ENCODE peak calls at places on chromosomes 6 and 20, in nine cellular contexts. P is NCI-H146; C is hepatocyte; J is neuronal stem cell; E is AG09319; T is Ammon's horn; Z is left lobe of liver; H is activated gamma-delta T cell treated with anti-CD3 and anti-CD28 coated beads, Interleukin-2, amount 50 U/mL, for 16 hours; L is central memory CD4-positive, alpha-beta T cell. M is an unnamed sample.

GRCh38 chr6:146741609-146742008 is 142.8 kb downstream of the ADGB start:
- DNase-seq in J (no peak), P (no peak), H (no peak), Z (no peak), T (no peak), L (no peak), C (no peak), E (no peak), M (no peak)

GRCh38 chr6:155782320-155782730 is 326.7 kb upstream of the NOX3 start:
- DNase-seq in H (no peak), T (no peak), P (no peak), C (peak), J (no peak), L (no peak), Z (no peak), E (peak), M (no peak)

GRCh38 chr6:84055646-84056045 is 22.1 kb downstream of the MRAP2 start:
- DNase-seq in T (no peak), P (no peak), L (no peak), H (no peak), J (no peak), Z (no peak), C (no peak), E (no peak), M (no peak)

GRCh38 chr20:1392443-1392692 is 486 bp downstream of the FKBP1A start:
- DNase-seq in H (no peak), T (no peak), J (no peak), E (no peak), L (no peak), Z (no peak), C (no peak), P (peak), M (no peak)

GRCh38 chr6:110394409-110394808 is 21.0 kb downstream of the DDO start:
- DNase-seq in Z (no peak), L (no peak), E (no peak), P (no peak), C (no peak), J (no peak), H (no peak), T (no peak), M (no peak)

GRCh38 chr6:43013020-43013842 is 515 bp downstream of the MEA1 start:
- DNase-seq in Z (no peak), E (no peak), T (peak), H (no peak), L (no peak), P (peak), C (no peak), J (no peak), M (no peak)

GRCh38 chr20:64109390-64109747 is 2.0 kb upstream of the NPBWR2 start:
- DNase-seq in Z (peak), P (no peak), H (no peak), C (no peak), J (no peak), L (no peak), E (no peak), T (no peak), M (no peak)

GRCh38 chr6:35411066-35411465 is 41.1 kb upstream of the FANCE start:
- DNase-seq in L (peak), P (no peak), C (no peak), J (no peak), T (no peak), Z (no peak), H (no peak), E (no peak), M (no peak)

GRCh38 chr20:39941235-39941634 is 747.8 kb downstream of the MAFB start:
- DNase-seq in Z (no peak), H (no peak), C (no peak), T (no peak), E (no peak), P (no peak), J (no peak), L (no peak), M (no peak)

GRCh38 chr6:87093199-87093598 is 1.7 kb downstream of the CGA start:
- DNase-seq in H (no peak), T (no peak), C (no peak), E (no peak), J (no peak), P (peak), L (no peak), Z (no peak), M (no peak)

GRCh38 chr6:19896580-19897010 is 59.4 kb downstream of the ID4 start:
- DNase-seq in T (no peak), E (no peak), H (no peak), J (no peak), Z (no peak), L (no peak), C (peak), P (peak), M (no peak)

GRCh38 chr6:97639702-97640101 is 356.7 kb upstream of the MMS22L start:
- DNase-seq in L (no peak), C (no peak), E (no peak), J (no peak), Z (no peak), P (no peak), H (no peak), T (no peak), M (no peak)

GRCh38 chr20:62984666-62985065 is 22.1 kb downstream of the BHLHE23 start:
- DNase-seq in H (no peak), T (peak), P (no peak), C (no peak), J (no peak), L (no peak), Z (no peak), E (no peak), M (no peak)

GRCh38 chr20:62818592-62819493 is 2.0 kb downstream of the COL9A3 start:
- DNase-seq in T (peak), L (no peak), P (peak), Z (no peak), C (peak), H (no peak), J (no peak), E (no peak), M (no peak)

GRCh38 chr20:57092112-57092899 is 174.1 kb downstream of the BMP7 start:
- DNase-seq in H (no peak), J (peak), P (peak), E (no peak), Z (peak), L (peak), T (peak), C (peak), M (no peak)

GRCh38 chr6:169720207-169720855 is 4.0 kb downstream of the PHF10 start:
- DNase-seq in C (no peak), E (no peak), L (no peak), P (no peak), Z (no peak), T (no peak), J (no peak), H (no peak), M (no peak)

GRCh38 chr6:155895641-155896040 is 440.0 kb upstream of the NOX3 start:
- DNase-seq in E (no peak), T (no peak), Z (no peak), C (no peak), P (peak), J (no peak), H (no peak), L (no peak), M (no peak)

GRCh38 chr6:34696189-34696738 is 303 bp downstream of the ILRUN start:
- DNase-seq in J (no peak), L (no peak), C (peak), P (peak), H (no peak), Z (no peak), E (no peak), T (no peak), M (peak)

GRCh38 chr6:157661652-157662051 is 161.4 kb upstream of the SNX9 start:
- DNase-seq in P (no peak), T (no peak), L (no peak), H (no peak), Z (no peak), C (no peak), E (no peak), J (no peak), M (no peak)

GRCh38 chr20:23667666-23668065 is 21.2 kb downstream of the CST4 start:
- DNase-seq in E (no peak), Z (no peak), C (no peak), T (no peak), L (no peak), H (no peak), J (no peak), P (no peak), M (no peak)

M was measured in coronary artery.